ENCODE peak calls at places on chromosomes 3 and 15, in four cellular contexts. X is GM23338, Q is A549, T is HFFc6. W is an unnamed sample.

GRCh38 chr3:128382221-128382807 is 84.4 kb downstream of the DNAJB8 start:
- DNase-seq in X (no peak), T (no peak), Q (no peak), W (no peak)

GRCh38 chr3:23455084-23455483 is 252.0 kb downstream of the UBE2E2 start:
- DNase-seq in Q (no peak), X (peak; percentile 18), T (peak; percentile 82), W (no peak)

GRCh38 chr15:90659481-90659880 is 57.7 kb upstream of the BLM start:
- DNase-seq in T (no peak), Q (no peak), X (no peak), W (no peak)

GRCh38 chr3:172046268-172046915 is 7.0 kb downstream of the FNDC3B start:
- DNase-seq in Q (no peak), T (no peak), X (no peak), W (no peak)

GRCh38 chr3:151135548-151136337 is 50.3 kb downstream of the MED12L start:
- DNase-seq in T (no peak), X (no peak), Q (no peak), W (no peak)

GRCh38 chr3:115989927-115990326 is 366.6 kb downstream of the GAP43 start:
- DNase-seq in T (peak; percentile 88), X (no peak), Q (no peak), W (no peak)

GRCh38 chr3:111362286-111363009 is 179.5 kb upstream of the CD96 start:
- DNase-seq in Q (no peak), X (no peak), T (peak; percentile 5), W (no peak)

GRCh38 chr15:38531509-38531908 is 33.1 kb downstream of the RASGRP1 start:
- DNase-seq in T (peak; percentile 66), X (no peak), Q (no peak), W (no peak)

GRCh38 chr15:67520276-67520975 is 505 bp upstream of the C15orf61 start:
- DNase-seq in X (peak; percentile 27), T (no peak), Q (no peak), W (no peak)

GRCh38 chr15:41043276-41043675 is 72.8 kb downstream of the INO80 start:
- DNase-seq in T (peak; percentile 30), X (no peak), Q (no peak), W (no peak)

GRCh38 chr3:165389653-165390052 is 193.5 kb upstream of the SLITRK3 start:
- DNase-seq in X (no peak), Q (no peak), T (no peak), W (no peak)

GRCh38 chr3:98398513-98398912 is 8.0 kb downstream of the OR5K3 start:
- DNase-seq in T (no peak), Q (no peak), X (peak; percentile 30), W (no peak)

GRCh38 chr3:16064660-16065414 is 109.6 kb upstream of the GALNT15 start:
- DNase-seq in Q (no peak), T (peak; percentile 83), X (no peak), W (no peak)

GRCh38 chr15:37824717-37825382 is 109.6 kb upstream of the TMCO5A start:
- DNase-seq in T (peak; percentile 96), X (no peak), Q (peak; percentile 15), W (peak; percentile 19)

GRCh38 chr3:117587416-117587815 is 877.8 kb downstream of the TUSC7 start:
- DNase-seq in X (no peak), T (no peak), Q (no peak), W (no peak)

GRCh38 chr3:190346541-190346940 is 24.3 kb upstream of the CLDN1 start:
- DNase-seq in T (no peak), X (no peak), Q (no peak), W (no peak)

GRCh38 chr3:140552403-140552802 is 125.5 kb upstream of the TRIM42 start:
- DNase-seq in X (peak; percentile 12), T (no peak), Q (no peak), W (no peak)

GRCh38 chr3:132726341-132726823 is 4.2 kb upstream of the NPHP3 start:
- DNase-seq in T (no peak), Q (peak; percentile 7), X (peak; percentile 59), W (no peak)

GRCh38 chr15:70088427-70088826 is 9.3 kb downstream of the TLE3 start:
- DNase-seq in X (no peak), T (no peak), Q (no peak), W (no peak)

GRCh38 chr3:197432407-197433127 is 123.2 kb downstream of the BDH1 start:
- DNase-seq in T (no peak), X (no peak), Q (no peak), W (no peak)

GRCh38 chr3:42900226-42900625 is 5.7 kb upstream of the ZNF662 start:
- DNase-seq in Q (no peak), T (no peak), X (no peak), W (no peak)

GRCh38 chr15:33766329-33766728 is 202.0 kb upstream of the CHRM5 start:
- DNase-seq in X (no peak), T (no peak), Q (no peak), W (no peak)

GRCh38 chr3:128313936-128314335 is 152.8 kb downstream of the DNAJB8 start:
- DNase-seq in Q (no peak), X (no peak), T (no peak), W (no peak)

GRCh38 chr15:97961067-97961954 is 808 bp downstream of the ARRDC4 start:
- DNase-seq in Q (no peak), T (peak; percentile 12), X (peak; percentile 62), W (peak; percentile 17)

GRCh38 chr3:161337311-161337710 is 34.0 kb downstream of the SPTSSB start:
- DNase-seq in T (no peak), X (no peak), Q (no peak), W (no peak)

GRCh38 chr15:29451201-29451781 is 181.7 kb upstream of the NSMCE3 start:
- DNase-seq in Q (peak; percentile 43), T (no peak), X (peak; percentile 78), W (peak; percentile 56)

GRCh38 chr3:60755094-60755493 is 496.2 kb downstream of the FHIT start:
- DNase-seq in X (peak; percentile 84), T (no peak), Q (peak; percentile 0), W (peak; percentile 71)

GRCh38 chr3:9862391-9863235 is 17.4 kb downstream of the CIDEC start:
- DNase-seq in Q (peak; percentile 53), X (peak; percentile 84), T (peak; percentile 31), W (peak; percentile 88)

GRCh38 chr3:55487376-55488241 is 503 bp upstream of the WNT5A start:
- DNase-seq in T (peak; percentile 59), Q (peak; percentile 18), X (peak; percentile 66), W (peak; percentile 72)

GRCh38 chr15:87293016-87293415 is 963.5 kb downstream of the NTRK3 start:
- DNase-seq in Q (no peak), T (peak; percentile 77), X (no peak), W (no peak)

GRCh38 chr15:66214236-66214635 is 39.3 kb downstream of the MEGF11 start:
- DNase-seq in T (no peak), Q (no peak), X (no peak), W (no peak)

GRCh38 chr3:132210476-132211346 is 106.5 kb upstream of the ACP3 start:
- DNase-seq in T (no peak), Q (peak; percentile 19), X (peak; percentile 86), W (peak; percentile 48)

GRCh38 chr3:42541079-42541478 is 38.6 kb downstream of the VIPR1 start:
- DNase-seq in T (no peak), Q (no peak), X (no peak), W (no peak)

W was measured in ELF-1.